ENCODE peak calls at places on chromosome 1, in five cellular contexts. L is AG10803, W is H4, G is transverse colon, P is astrocyte of the cerebellum. I is an unnamed sample.
A peak's percentile ranks its signal among the peaks of the same experiment; 100 is the strongest.

GRCh38 chr1:60978421-60979357 is 103.7 kb upstream of the NFIA start:
- DNase-seq in P (no peak), W (peak; percentile 66), G (peak; percentile 21), L (peak; percentile 37), I (no peak)

GRCh38 chr1:43930949-43931275 is 2.7 kb upstream of the ARTN start:
- DNase-seq in G (no peak), L (no peak), W (no peak), P (no peak), I (no peak)

GRCh38 chr1:159161719-159162026 is 9.7 kb upstream of the CADM3 start:
- DNase-seq in W (no peak), G (no peak), L (no peak), P (no peak), I (no peak)

GRCh38 chr1:911875-912739 is 11.6 kb upstream of the SAMD11 start:
- DNase-seq in W (no peak), P (no peak), G (no peak), L (no peak), I (no peak)

GRCh38 chr1:29269356-29269755 is 33.0 kb downstream of the PTPRU start:
- DNase-seq in L (no peak), W (no peak), G (no peak), P (no peak), I (no peak)

GRCh38 chr1:24074817-24075725 is 36.9 kb downstream of the MYOM3 start:
- DNase-seq in W (no peak), P (no peak), G (no peak), L (no peak), I (no peak)

GRCh38 chr1:111209622-111210021 is 9.2 kb upstream of the DENND2D start:
- DNase-seq in L (no peak), G (no peak), W (no peak), P (no peak), I (no peak)

GRCh38 chr1:240500681-240501080 is 111.3 kb downstream of the GREM2 start:
- DNase-seq in G (no peak), W (no peak), L (no peak), P (no peak), I (no peak)

GRCh38 chr1:41976671-41977070 is 57.9 kb upstream of the HIVEP3 start:
- DNase-seq in L (no peak), W (no peak), P (no peak), G (no peak), I (no peak)

GRCh38 chr1:110136911-110137310 is 13.4 kb upstream of the SLC6A17 start:
- DNase-seq in W (no peak), G (no peak), L (no peak), P (no peak), I (no peak)